ENCODE peak calls at places on chromosomes 5 and 9, in seven cellular contexts. V, R, M, G, B, H and F are unnamed samples.

GRCh38 chr9:18296702-18297531 is 177.0 kb upstream of the ADAMTSL1 start:
- DNase-seq in V (no peak), R (no peak), B (peak; percentile 27), G (no peak), M (peak; percentile 14), H (peak; percentile 19), F (no peak)

GRCh38 chr5:172830876-172831662 is 3.0 kb upstream of the ERGIC1 start:
- DNase-seq in B (peak; percentile 92), V (no peak), M (no peak), H (no peak), G (no peak), R (peak; percentile 74), F (no peak)

GRCh38 chr5:144198386-144198785 is 27.7 kb downstream of the KCTD16 start:
- DNase-seq in M (no peak), V (no peak), G (no peak), B (peak; percentile 69), H (no peak), R (peak; percentile 54), F (no peak)

GRCh38 chr9:137804908-137805356 is 72.7 kb upstream of the CACNA1B start:
- DNase-seq in R (peak; percentile 14), H (no peak), M (no peak), V (peak; percentile 48), G (no peak), B (peak; percentile 32), F (no peak)

GRCh38 chr9:18761742-18762141 is 271.3 kb downstream of the SAXO1 start:
- DNase-seq in B (no peak), G (no peak), R (no peak), H (peak; percentile 81), M (no peak), V (no peak), F (no peak)

GRCh38 chr9:33081128-33081851 is 4.8 kb upstream of the SMU1 start:
- DNase-seq in G (peak; percentile 79), V (no peak), B (peak; percentile 86), R (peak; percentile 90), H (peak; percentile 94), M (peak; percentile 86), F (peak; percentile 81)

GRCh38 chr9:38039090-38039906 is 29.7 kb downstream of the SHB start:
- DNase-seq in M (peak; percentile 53), H (peak; percentile 69), G (peak; percentile 64), B (peak; percentile 71), R (peak; percentile 87), V (no peak), F (no peak)

GRCh38 chr5:94885931-94886330 is 267.5 kb downstream of the SLF1 start:
- DNase-seq in M (no peak), G (no peak), B (no peak), R (no peak), H (no peak), V (no peak), F (no peak)

GRCh38 chr9:129139993-129140396 is 28.8 kb downstream of the PTPA start:
- DNase-seq in G (peak; percentile 85), M (peak; percentile 75), R (peak; percentile 100), H (peak; percentile 99), B (peak; percentile 100), V (peak; percentile 89), F (peak; percentile 90)

GRCh38 chr9:35662437-35662836 is 2.6 kb downstream of the ARHGEF39 start:
- DNase-seq in B (no peak), R (no peak), G (no peak), V (no peak), H (no peak), M (no peak), F (no peak)

GRCh38 chr9:111597852-111598729 is 1.4 kb downstream of the PTGR1 start:
- DNase-seq in M (peak; percentile 66), R (peak; percentile 71), G (peak; percentile 55), B (peak; percentile 55), V (no peak), H (peak; percentile 89), F (peak; percentile 4)

GRCh38 chr9:116312221-116312620 is 158.6 kb downstream of the PAPPA start:
- DNase-seq in R (peak; percentile 76), M (no peak), V (no peak), G (no peak), H (no peak), B (no peak), F (no peak)

GRCh38 chr5:97006454-97006853 is 70.6 kb downstream of the LNPEP start:
- DNase-seq in H (no peak), B (peak; percentile 12), G (no peak), V (no peak), M (no peak), R (no peak), F (no peak)

GRCh38 chr5:175535781-175536180 is 57.4 kb downstream of the SFXN1 start:
- DNase-seq in G (no peak), R (no peak), B (no peak), H (no peak), V (no peak), M (no peak), F (no peak)

GRCh38 chr9:80957806-80958205 is 731.5 kb downstream of the TLE1 start:
- DNase-seq in B (peak; percentile 43), G (no peak), V (no peak), M (no peak), H (no peak), R (peak; percentile 20), F (no peak)

GRCh38 chr9:38643456-38644173 is 23.2 kb upstream of the ANKRD18A start:
- DNase-seq in V (no peak), G (no peak), M (no peak), R (no peak), B (no peak), H (no peak), F (peak; percentile 18)

GRCh38 chr5:172113036-172113435 is 75.0 kb downstream of the STK10 start:
- DNase-seq in H (no peak), R (no peak), G (no peak), V (no peak), B (peak; percentile 73), M (no peak), F (peak; percentile 92)

GRCh38 chr5:7886849-7887460 is 18.0 kb downstream of the MTRR start:
- DNase-seq in V (no peak), H (peak; percentile 24), B (peak; percentile 60), G (peak; percentile 25), M (peak; percentile 27), R (peak; percentile 74), F (no peak)

GRCh38 chr5:37730896-37731455 is 108.9 kb downstream of the GDNF start:
- DNase-seq in H (peak; percentile 41), M (no peak), R (no peak), V (no peak), G (no peak), B (no peak), F (no peak)

GRCh38 chr9:33180526-33181184 is 13.5 kb upstream of the B4GALT1 start:
- DNase-seq in M (no peak), V (no peak), H (peak; percentile 60), B (peak; percentile 85), R (no peak), G (no peak), F (no peak)

GRCh38 chr9:77856615-77857014 is 175.0 kb downstream of the GNAQ start:
- DNase-seq in M (no peak), R (no peak), B (peak; percentile 20), G (no peak), H (no peak), V (no peak), F (no peak)

GRCh38 chr9:33388110-33388994 is 14.0 kb downstream of the AQP7 start:
- DNase-seq in G (no peak), R (no peak), V (no peak), H (no peak), B (no peak), M (no peak), F (no peak)

GRCh38 chr9:35756743-35757526 is 2.9 kb upstream of the MSMP start:
- DNase-seq in R (peak; percentile 21), H (peak; percentile 83), M (peak; percentile 88), G (peak; percentile 66), V (no peak), B (peak; percentile 38), F (peak; percentile 64)

DNA sequence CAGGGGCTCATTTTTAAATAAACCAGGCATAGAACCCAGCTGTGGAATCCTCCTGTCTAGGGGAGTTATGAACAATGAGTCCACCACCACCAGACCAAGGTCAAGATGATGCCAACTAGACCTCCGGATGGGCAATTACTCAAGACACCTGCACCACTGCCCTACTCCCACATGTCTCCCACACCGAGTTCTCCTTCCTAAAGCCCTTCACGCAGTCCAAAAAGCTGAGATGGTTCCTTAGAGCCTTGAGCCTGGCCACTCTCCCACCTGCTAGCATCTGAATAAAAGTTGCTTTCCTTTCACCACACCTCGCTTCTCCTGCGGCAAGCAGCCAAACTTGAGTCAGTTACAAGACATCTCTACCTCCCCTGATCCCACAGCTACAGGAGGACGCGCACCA is 15.4 kb upstream of the PPP1R26 start:
- DNase-seq in G (no peak), H (no peak), R (no peak), V (no peak), B (no peak), M (no peak), F (no peak)
- H3K9ac ChIP-seq in G (no peak overlapping the region), H (no peak overlapping the region), R (no peak overlapping the region), V (no peak overlapping the region), B (no peak overlapping the region), M (no peak overlapping the region), F (no peak overlapping the region)

GRCh38 chr9:124809211-124809610 is 32.3 kb downstream of the OLFML2A start:
- DNase-seq in G (no peak), V (no peak), H (peak; percentile 67), R (no peak), M (peak; percentile 55), B (no peak), F (no peak)
- H3K4me1 ChIP-seq in G (peaks cover 2% of the 10 kb centered on the region), V (peaks cover 55% of the 10 kb centered on the region), H (peaks cover 7% of the 10 kb centered on the region), R (peaks cover 35% of the 10 kb centered on the region), M (peaks cover 25% of the 10 kb centered on the region), B (peaks cover 14% of the 10 kb centered on the region), F (no peaks in the 10 kb centered on the region)

DNA sequence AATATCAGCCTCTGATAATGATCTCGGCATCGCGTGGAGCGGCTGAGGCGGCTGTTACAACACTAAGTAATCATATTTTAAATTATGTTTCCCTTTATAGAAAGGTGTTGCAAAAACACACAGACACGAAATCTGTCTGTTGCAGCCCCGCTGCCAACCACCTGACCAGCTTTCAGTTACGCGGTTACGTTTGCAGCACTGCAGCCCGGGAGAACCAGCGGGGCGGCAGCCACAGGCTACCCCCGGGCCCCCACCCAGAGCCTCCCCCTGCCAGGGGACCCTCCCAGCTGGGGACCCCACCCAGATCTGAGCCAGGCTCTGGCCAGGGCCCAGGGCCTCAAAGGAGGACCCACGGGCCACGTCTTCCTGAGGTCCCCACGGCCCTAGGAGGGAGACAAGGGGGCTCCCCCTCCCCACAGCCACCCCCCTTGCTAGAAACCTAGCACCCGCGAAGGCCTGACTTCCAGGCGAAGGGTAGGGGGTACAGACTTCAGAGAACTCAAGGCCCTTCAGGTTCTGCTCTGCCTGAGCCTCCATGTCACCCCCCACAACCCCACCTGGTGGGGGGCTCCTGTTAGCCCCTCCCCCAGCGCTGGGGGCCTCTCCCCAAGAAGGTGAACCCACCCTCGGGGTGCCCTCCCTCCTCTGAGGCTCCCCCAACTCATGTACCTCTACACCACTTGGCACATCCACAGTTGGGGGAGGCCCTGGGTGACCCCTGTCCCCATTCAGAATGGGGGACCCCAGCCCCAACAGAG is 6.0 kb downstream of the NACC2 start:
- DNase-seq in R (no peak), B (no peak), H (no peak), V (no peak), G (no peak), M (peak; percentile 46), F (no peak)
- H3K9ac ChIP-seq in R (no peak overlapping the region), B (no peak overlapping the region), H (no peak overlapping the region), V (no peak overlapping the region), G (no peak overlapping the region), M (no peak overlapping the region), F (no peak overlapping the region)

DNA sequence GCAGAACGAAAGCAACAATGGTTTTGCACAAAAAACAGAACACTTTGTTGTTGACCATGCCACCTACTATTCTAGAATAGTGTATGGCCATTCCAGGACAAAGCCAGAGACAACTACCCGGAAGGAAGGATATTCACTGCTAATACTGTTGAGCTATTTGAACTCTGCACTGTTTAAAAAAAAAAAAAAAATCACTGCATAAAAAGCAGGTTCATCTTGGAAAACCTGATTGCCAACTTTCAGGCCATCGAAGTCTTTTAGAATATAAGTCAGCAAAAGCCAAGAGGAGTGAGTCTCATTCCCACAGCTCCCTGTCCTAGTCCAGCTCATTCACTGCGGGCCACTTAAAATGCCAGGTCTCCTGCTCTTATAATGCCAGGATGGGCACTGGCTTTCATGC is 4.0 kb downstream of the ENC1 start:
- DNase-seq in B (no peak), G (no peak), M (no peak), V (no peak), R (no peak), H (no peak), F (no peak)
- H3K4me1 ChIP-seq in B (peaks cover 27% of the 10 kb centered on the region), G (peaks cover 9% of the 10 kb centered on the region), M (peaks cover 29% of the 10 kb centered on the region), V (peaks cover 71% of the 10 kb centered on the region), R (peaks cover 23% of the 10 kb centered on the region), H (peaks cover 18% of the 10 kb centered on the region), F (peaks cover 22% of the 10 kb centered on the region)